ENCODE peak calls at places on chromosomes 13 and 19, in eight cellular contexts. X is AG04449, J is fibroblast of lung, F is mammary epithelial cell, G is A549, T is stomach, L is body of pancreas, K is upper lobe of right lung. H is an unnamed sample.

GRCh38 chr19:48415395-48415794 is 21.9 kb downstream of the GRIN2D start:
- DNase-seq in T (peak; percentile 78), G (no peak), K (peak; percentile 87), X (no peak), F (peak; percentile 29), J (peak; percentile 51), L (peak; percentile 71), H (no peak)

GRCh38 chr19:16429066-16429758 is 42.6 kb downstream of the EPS15L1 start:
- DNase-seq in G (no peak), J (no peak), L (peak; percentile 27), X (no peak), F (peak; percentile 80), T (peak; percentile 61), K (peak; percentile 84), H (peak; percentile 79)

GRCh38 chr19:41746593-41747227 is 8.6 kb upstream of the CEACAM6 start:
- DNase-seq in J (peak; percentile 43), T (peak; percentile 73), F (peak; percentile 26), G (peak; percentile 84), K (no peak), L (peak; percentile 70), X (peak; percentile 3), H (peak; percentile 15)

GRCh38 chr13:110850840-110851239 is 64.0 kb downstream of the ANKRD10 start:
- DNase-seq in K (no peak), J (no peak), T (no peak), L (no peak), G (no peak), F (no peak), X (no peak), H (no peak)

GRCh38 chr13:90420683-90421082 is 926.8 kb upstream of the MIR17HG start:
- DNase-seq in F (no peak), L (no peak), G (no peak), J (peak; percentile 9), T (no peak), X (no peak), K (no peak), H (no peak)

GRCh38 chr13:45224181-45224580 is 23.3 kb upstream of the KCTD4 start:
- DNase-seq in L (no peak), F (peak; percentile 47), J (no peak), K (no peak), X (no peak), T (no peak), G (no peak), H (no peak)

GRCh38 chr13:88817560-88817959 is 1146.4 kb downstream of the SLITRK5 start:
- DNase-seq in T (no peak), X (no peak), K (no peak), G (no peak), F (no peak), L (no peak), J (no peak), H (no peak)

GRCh38 chr13:110714798-110715394 is 1.4 kb downstream of the ING1 start:
- DNase-seq in F (no peak), T (peak; percentile 55), X (no peak), L (peak; percentile 66), J (peak; percentile 44), K (peak; percentile 85), G (no peak), H (no peak)

GRCh38 chr13:43304945-43305344 is 281.6 kb downstream of the DNAJC15 start:
- DNase-seq in F (no peak), X (no peak), J (no peak), L (no peak), G (no peak), T (no peak), K (no peak), H (no peak)

GRCh38 chr19:14333101-14333871 is 48.0 kb upstream of the ADGRE5 start:
- DNase-seq in T (peak; percentile 37), X (no peak), F (no peak), L (no peak), G (peak; percentile 73), K (no peak), J (peak; percentile 20), H (no peak)

GRCh38 chr13:71685072-71685471 is 181.9 kb downstream of the DACH1 start:
- DNase-seq in F (no peak), L (no peak), X (no peak), G (no peak), K (no peak), T (no peak), J (no peak), H (no peak)

GRCh38 chr19:6577410-6578125 is 13.4 kb downstream of the CD70 start:
- DNase-seq in F (peak; percentile 82), K (no peak), X (no peak), L (no peak), J (peak; percentile 18), T (no peak), G (no peak), H (no peak)

DNA sequence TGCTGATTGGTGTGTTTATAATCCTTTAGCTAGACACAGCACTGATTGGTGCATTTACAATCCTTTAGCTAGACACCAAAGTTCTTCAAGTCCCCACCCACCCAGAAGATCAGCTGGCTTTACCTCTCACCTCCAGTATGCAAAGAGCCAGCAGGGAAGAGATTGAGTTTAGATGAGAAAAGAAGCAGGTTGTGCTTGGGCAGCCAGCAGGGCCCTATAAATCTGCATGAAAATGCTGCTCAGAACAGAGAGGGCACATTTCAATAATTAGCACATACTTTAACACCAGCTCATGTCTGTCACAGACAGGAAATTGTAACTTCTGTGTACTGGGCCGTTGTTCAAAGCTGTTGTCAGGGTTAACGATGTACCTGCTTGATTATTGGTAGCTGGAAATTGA is 1204.3 kb downstream of the UQCRFS1 start:
- DNase-seq in K (no peak), T (no peak), L (no peak), F (no peak), J (no peak), X (no peak), G (no peak), H (no peak)
- H3K4me3 ChIP-seq in K (no peak overlapping the region), T (no peak overlapping the region), L (no peak overlapping the region), F (no peak overlapping the region), J (no peak overlapping the region), X (no peak overlapping the region), G (no peak overlapping the region), H (no peak overlapping the region)

GRCh38 chr13:62357887-62358645 is 942.4 kb upstream of the PCDH20 start:
- DNase-seq in F (no peak), X (no peak), J (peak; percentile 80), G (peak; percentile 6), K (no peak), L (no peak), T (no peak), H (peak; percentile 53)
- TF ChIP-seq CTCF in F (peak; percentile 55), X (no peak), J (peak; percentile 78), G (peak; percentile 36), K (no peak), L (no peak), T (peak; percentile 16), H (peak; percentile 84)

GRCh38 chr13:33322965-33323668 is 37.6 kb upstream of the STARD13 start:
- DNase-seq in T (no peak), J (no peak), F (no peak), K (no peak), L (no peak), X (no peak), G (no peak), H (no peak)
- H3K4me3 ChIP-seq in T (no peak overlapping the region), J (no peak overlapping the region), F (no peak overlapping the region), K (no peak overlapping the region), L (no peak overlapping the region), X (no peak overlapping the region), G (no peak overlapping the region), H (no peak overlapping the region)

DNA sequence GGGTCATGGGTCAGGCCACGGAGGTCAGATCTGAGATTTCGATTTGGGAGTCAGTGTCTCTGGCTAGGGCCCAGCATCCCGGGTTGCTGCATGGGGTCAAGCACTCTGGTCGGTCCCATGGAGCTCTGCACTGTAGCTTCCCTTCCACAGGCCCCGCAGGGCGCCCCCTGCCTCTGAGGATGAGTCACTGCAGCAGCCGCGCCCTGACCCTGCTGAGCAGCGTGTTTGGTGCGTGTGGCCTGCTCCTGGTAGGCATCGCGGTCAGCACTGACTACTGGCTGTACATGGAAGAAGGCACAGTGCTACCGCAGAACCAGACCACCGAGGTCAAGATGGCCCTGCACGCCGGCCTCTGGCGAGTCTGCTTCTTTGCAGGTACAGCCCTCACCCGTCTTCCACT is 3.6 kb downstream of the CACNG7 start:
- DNase-seq in F (no peak), G (no peak), L (no peak), J (no peak), X (no peak), K (no peak), T (no peak), H (no peak)
- TF ChIP-seq CTCF in F (no peak), G (peak; percentile 24), L (no peak), J (no peak), X (no peak), K (peak; percentile 7), T (no peak), H (no peak)

DNA sequence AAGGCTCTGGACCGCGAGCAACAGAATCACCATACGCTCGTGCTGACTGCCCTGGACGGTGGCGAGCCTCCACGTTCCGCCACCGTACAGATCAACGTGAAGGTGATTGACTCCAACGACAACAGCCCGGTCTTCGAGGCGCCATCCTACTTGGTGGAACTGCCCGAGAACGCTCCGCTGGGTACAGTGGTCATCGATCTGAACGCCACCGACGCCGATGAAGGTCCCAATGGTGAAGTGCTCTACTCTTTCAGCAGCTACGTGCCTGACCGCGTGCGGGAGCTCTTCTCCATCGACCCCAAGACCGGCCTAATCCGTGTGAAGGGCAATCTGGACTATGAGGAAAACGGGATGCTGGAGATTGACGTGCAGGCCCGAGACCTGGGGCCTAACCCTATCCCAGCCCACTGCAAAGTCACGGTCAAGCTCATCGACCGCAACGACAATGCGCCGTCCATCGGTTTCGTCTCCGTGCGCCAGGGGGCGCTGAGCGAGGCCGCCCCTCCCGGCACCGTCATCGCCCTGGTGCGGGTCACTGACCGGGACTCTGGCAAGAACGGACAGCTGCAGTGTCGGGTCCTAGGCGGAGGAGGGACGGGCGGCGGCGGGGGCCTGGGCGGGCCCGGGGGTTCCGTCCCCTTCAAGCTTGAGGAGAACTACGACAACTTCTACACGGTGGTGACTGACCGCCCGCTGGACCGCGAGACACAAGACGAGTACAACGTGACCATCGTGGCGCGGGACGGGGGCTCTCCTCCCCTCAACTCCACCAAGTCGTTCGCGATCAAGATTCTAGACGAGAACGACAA is 1.8 kb downstream of the PCDH17 start:
- DNase-seq in T (peak; percentile 26), X (no peak), J (peak; percentile 30), F (no peak), G (no peak), K (peak; percentile 75), L (peak; percentile 66), H (no peak)
- H3K4me3 ChIP-seq in T (peak overlapping the region; percentile 58), X (no peak overlapping the region), J (no peak overlapping the region), F (no peak overlapping the region), G (no peak overlapping the region), K (peak overlapping the region; percentile 59), L (peak overlapping the region; percentile 25), H (no peak overlapping the region)

DNA sequence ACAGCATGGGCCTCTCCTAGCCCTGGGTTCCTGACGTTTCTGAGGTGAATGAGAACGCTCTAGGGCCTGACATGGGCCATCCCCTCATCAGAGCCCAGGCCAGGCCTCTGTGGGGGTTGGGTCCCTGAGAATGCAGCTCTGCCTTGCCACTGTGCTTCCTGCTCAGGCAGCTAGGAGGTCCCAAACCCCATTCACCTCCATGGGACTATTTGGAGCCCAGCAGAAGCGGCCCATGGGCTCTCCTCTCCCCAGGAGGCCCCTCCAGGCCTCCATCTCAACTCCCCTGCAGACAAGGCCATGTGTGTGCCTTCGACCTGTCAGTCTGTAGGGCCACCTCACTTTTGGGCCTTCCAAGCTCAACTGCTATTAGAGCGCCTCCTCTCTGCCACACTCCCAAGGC is 36.9 kb downstream of the ELL start:
- DNase-seq in G (no peak), K (no peak), F (no peak), T (no peak), J (no peak), L (no peak), X (no peak), H (no peak)
- TF ChIP-seq CTCF in G (no peak), K (no peak), F (no peak), T (no peak), J (no peak), L (no peak), X (no peak), H (no peak)

GRCh38 chr19:8884416-8884815 is 52.2 kb downstream of the MBD3L1 start:
- DNase-seq in T (no peak), K (no peak), F (no peak), G (no peak), X (no peak), J (no peak), L (no peak), H (no peak)
- H3K4me3 ChIP-seq in T (no peak overlapping the region), K (no peak overlapping the region), F (no peak overlapping the region), G (no peak overlapping the region), X (no peak overlapping the region), J (no peak overlapping the region), L (no peak overlapping the region), H (no peak overlapping the region)

H was measured in LNCaP clone FGC.